ENCODE peak calls at places on chromosomes 12 and 14, in five cellular contexts. P is testis, N is mammary epithelial cell, G is H9, E is MM.1S. Y is an unnamed sample.

GRCh38 chr12:38411426-38411825 is 94.9 kb downstream of the ALG10B start:
- DNase-seq in P (no peak), N (no peak), G (no peak), E (no peak), Y (no peak)

GRCh38 chr12:13093191-13093849 is 10.1 kb downstream of the GSG1 start:
- DNase-seq in P (no peak), N (no peak), G (no peak), E (no peak), Y (no peak)

GRCh38 chr14:95922080-95922479 is 45.4 kb downstream of the TUNAR start:
- DNase-seq in P (no peak), N (no peak), G (no peak), E (no peak), Y (no peak)

GRCh38 chr12:96807741-96808140 is 99.3 kb upstream of the NEDD1 start:
- DNase-seq in P (no peak), N (no peak), G (no peak), E (no peak), Y (no peak)

GRCh38 chr12:104549820-104550480 is 93.2 kb downstream of the CHST11 start:
- DNase-seq in P (no peak), N (peak; percentile 55), G (no peak), E (no peak), Y (no peak)

GRCh38 chr14:21093769-21094681 is 4.4 kb downstream of the ZNF219 start:
- DNase-seq in P (no peak), N (no peak), G (peak; percentile 91), E (no peak), Y (no peak)

GRCh38 chr14:53792909-53793308 is 163.7 kb downstream of the BMP4 start:
- DNase-seq in P (no peak), N (no peak), G (no peak), E (no peak), Y (no peak)

GRCh38 chr12:53193040-53193439 is 12.3 kb upstream of the CSAD start:
- DNase-seq in P (no peak), N (no peak), G (no peak), E (no peak), Y (no peak)

GRCh38 chr12:27209257-27209910 is 34.7 kb upstream of the STK38L start:
- DNase-seq in P (no peak), N (no peak), G (no peak), E (no peak), Y (no peak)

GRCh38 chr12:118144499-118144898 is 8.6 kb downstream of the PEBP1 start:
- DNase-seq in P (no peak), N (no peak), G (no peak), E (no peak), Y (no peak)

GRCh38 chr12:118140825-118141224 is 4.9 kb downstream of the PEBP1 start:
- DNase-seq in P (no peak), N (no peak), G (no peak), E (no peak), Y (no peak)

GRCh38 chr12:118148287-118148686 is 12.4 kb downstream of the PEBP1 start:
- DNase-seq in P (no peak), N (no peak), G (no peak), E (no peak), Y (no peak)

GRCh38 chr12:118145798-118146156 is 9.9 kb downstream of the PEBP1 start:
- DNase-seq in P (no peak), N (no peak), G (no peak), E (no peak), Y (no peak)

GRCh38 chr12:118145113-118145797 is 9.3 kb downstream of the PEBP1 start:
- DNase-seq in P (no peak), N (no peak), G (no peak), E (no peak), Y (no peak)
- H3K27ac ChIP-seq in P (no peak overlapping the region), N (no peak overlapping the region), G (no peak overlapping the region), E (no peak overlapping the region), Y (no peak overlapping the region)

DNA sequence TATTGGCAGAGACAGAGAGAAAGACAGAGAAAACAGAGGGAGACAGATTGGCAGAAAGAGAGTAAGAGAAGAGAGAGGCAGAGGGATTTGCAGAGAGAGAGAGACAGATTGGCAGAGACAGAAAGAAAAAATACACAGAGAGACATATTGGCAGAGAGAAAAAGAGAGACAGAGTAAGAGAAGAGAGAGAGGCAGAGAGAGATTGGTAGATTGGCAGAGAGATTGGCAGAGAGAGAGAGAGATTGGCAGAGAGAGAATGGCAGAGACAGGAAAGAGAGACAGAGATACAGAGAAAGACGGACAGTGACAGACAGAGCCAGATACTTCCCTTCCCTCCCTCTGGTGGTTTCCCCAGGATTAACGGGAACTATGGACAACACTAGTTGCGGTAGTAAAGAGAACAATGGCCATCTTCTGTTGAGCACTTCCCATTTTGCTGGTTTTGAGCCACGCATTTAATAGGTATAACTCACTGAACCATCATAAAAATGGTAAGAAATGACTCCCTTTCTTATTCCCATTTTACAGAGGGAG is 2.6 kb upstream of the NOS1 start:
- DNase-seq in P (no peak), N (no peak), G (no peak), E (no peak), Y (no peak)
- TF ChIP-seq CTCF in P (no peak), N (no peak), G (peak; percentile 51), E (no peak), Y (no peak)

GRCh38 chr12:113676547-113676946 is 204.9 kb upstream of the LHX5 start:
- DNase-seq in P (no peak), N (no peak), G (no peak), E (no peak), Y (no peak)
- H3K27me3 ChIP-seq in P (no peaks in the 10 kb centered on the region), N (peaks cover 2% of the 10 kb centered on the region), G (no peaks in the 10 kb centered on the region), E (peaks cover 12% of the 10 kb centered on the region), Y (no peaks in the 10 kb centered on the region)

GRCh38 chr12:100991059-100991562 is 196.5 kb downstream of the ANO4 start:
- DNase-seq in P (no peak), N (no peak), G (no peak), E (no peak), Y (no peak)
- H3K27ac ChIP-seq in P (no peak overlapping the region), N (no peak overlapping the region), G (no peak overlapping the region), E (no peak overlapping the region), Y (no peak overlapping the region)

DNA sequence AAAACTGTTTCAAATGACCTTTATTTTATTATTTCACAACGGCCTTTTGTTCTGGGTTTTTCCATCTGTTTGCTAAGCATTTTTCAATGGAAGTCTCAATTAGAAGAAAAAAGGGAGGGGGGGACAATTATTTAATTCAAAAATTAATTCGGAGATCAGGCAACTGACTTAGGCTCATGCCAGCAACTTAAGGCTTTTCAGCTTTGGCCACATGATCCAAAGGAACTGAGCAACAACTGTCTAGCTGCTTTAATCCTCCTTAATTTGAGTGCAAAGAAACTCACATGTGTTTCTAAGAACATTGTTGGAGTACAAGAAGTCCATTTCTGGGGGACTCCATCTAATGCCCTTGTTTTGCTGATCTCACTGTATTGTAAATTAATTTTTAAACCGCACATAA is 188.0 kb downstream of the EXOC5 start:
- DNase-seq in P (no peak), N (no peak), G (no peak), E (no peak), Y (no peak)
- TF ChIP-seq CTCF in P (no peak), N (no peak), G (no peak), E (no peak), Y (no peak)

DNA sequence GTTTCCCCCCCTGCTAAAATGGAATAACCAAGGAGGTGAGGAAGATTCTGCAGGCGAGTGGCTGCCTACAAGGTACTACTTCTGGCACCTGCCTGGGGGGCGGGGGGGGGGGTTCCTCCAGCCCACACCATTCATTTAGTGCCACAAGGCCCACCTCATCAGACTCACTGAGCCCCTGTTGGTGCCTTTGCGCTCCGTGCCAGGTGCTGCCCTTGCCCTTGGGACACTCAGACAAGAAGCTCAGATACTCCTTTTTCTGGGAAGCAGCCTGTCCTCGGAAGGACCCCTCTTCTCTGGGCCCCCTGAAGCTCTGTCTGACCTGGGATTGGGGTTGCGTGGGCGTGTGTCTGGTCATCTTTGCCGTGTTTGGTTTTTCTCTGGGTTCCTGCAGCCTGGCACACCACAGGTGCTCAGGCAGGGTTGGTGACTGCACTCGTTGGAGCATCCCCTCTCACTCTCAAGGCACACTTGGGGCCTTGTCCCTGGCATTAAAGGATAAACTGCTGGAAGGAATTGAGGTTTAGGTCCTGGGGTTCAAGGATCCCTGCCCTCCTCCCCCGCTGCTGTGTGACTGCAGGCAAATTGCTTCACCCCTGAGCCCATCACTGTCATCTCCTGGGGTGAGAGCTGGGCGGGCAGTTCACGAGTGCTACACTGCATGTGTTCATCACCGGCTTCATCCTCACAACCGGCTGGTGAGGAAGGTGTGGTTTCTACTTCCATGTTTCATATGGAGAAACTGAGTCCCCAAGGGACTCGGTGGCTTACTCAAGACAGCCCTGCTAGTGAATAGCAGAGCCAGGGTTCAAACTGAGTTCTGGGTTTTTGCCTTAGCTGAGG is 16.9 kb downstream of the FAM222A start:
- DNase-seq in P (no peak), N (no peak), G (no peak), E (no peak), Y (no peak)
- H3K27me3 ChIP-seq in P (no peaks in the 10 kb centered on the region), N (no peaks in the 10 kb centered on the region), G (no peaks in the 10 kb centered on the region), E (no peaks in the 10 kb centered on the region), Y (no peaks in the 10 kb centered on the region)

Y was measured in vagina.